ENCODE peak calls at places on chromosomes 13 and 19, in six cellular contexts. One of them, this sample, is unnamed.

GRCh38 chr13:57846600-57847173 is 215.1 kb downstream of the PCDH17 start:
- DNase-seq in K562: no peak
- DNase-seq in ascending aorta: no peak
- DNase-seq in astrocyte: no peak
- DNase-seq in fibroblast of lung: no peak
- DNase-seq in thoracic aorta: no peak
- DNase-seq in this sample: no peak

GRCh38 chr13:95121516-95121915 is 179.7 kb downstream of the ABCC4 start:
- DNase-seq in fibroblast of lung: peak; percentile 7
- DNase-seq in thoracic aorta: no peak
- DNase-seq in K562: no peak
- DNase-seq in ascending aorta: no peak
- DNase-seq in astrocyte: no peak
- DNase-seq in this sample: no peak

GRCh38 chr19:8654591-8655339 is 24.3 kb downstream of the NFILZ start:
- DNase-seq in fibroblast of lung: peak; percentile 16
- DNase-seq in K562: peak; percentile 82
- DNase-seq in thoracic aorta: no peak
- DNase-seq in astrocyte: no peak
- DNase-seq in ascending aorta: no peak
- DNase-seq in this sample: peak; percentile 58

GRCh38 chr13:50989476-50989875 is 79.9 kb downstream of the RNASEH2B start:
- DNase-seq in fibroblast of lung: peak; percentile 13
- DNase-seq in astrocyte: no peak
- DNase-seq in thoracic aorta: no peak
- DNase-seq in ascending aorta: no peak
- DNase-seq in K562: no peak
- DNase-seq in this sample: no peak

GRCh38 chr13:27043013-27043412 is 128.6 kb downstream of the USP12 start:
- DNase-seq in ascending aorta: no peak
- DNase-seq in thoracic aorta: peak; percentile 11
- DNase-seq in astrocyte: peak; percentile 97
- DNase-seq in K562: no peak
- DNase-seq in fibroblast of lung: peak; percentile 97
- DNase-seq in this sample: no peak

GRCh38 chr19:39915101-39915847 is 19.2 kb downstream of the FCGBP start:
- DNase-seq in astrocyte: no peak
- DNase-seq in fibroblast of lung: no peak
- DNase-seq in K562: peak; percentile 6
- DNase-seq in thoracic aorta: no peak
- DNase-seq in ascending aorta: no peak
- DNase-seq in this sample: no peak

GRCh38 chr13:106626473-106626872 is 58.5 kb upstream of the ARGLU1 start:
- DNase-seq in astrocyte: no peak
- DNase-seq in fibroblast of lung: no peak
- DNase-seq in ascending aorta: no peak
- DNase-seq in thoracic aorta: no peak
- DNase-seq in K562: no peak
- DNase-seq in this sample: no peak

GRCh38 chr19:11444059-11444458 is 8.6 kb downstream of the PRKCSH start:
- DNase-seq in fibroblast of lung: no peak
- DNase-seq in K562: no peak
- DNase-seq in thoracic aorta: no peak
- DNase-seq in astrocyte: no peak
- DNase-seq in ascending aorta: no peak
- DNase-seq in this sample: no peak

GRCh38 chr13:50735071-50735470 is 108.4 kb downstream of the DLEU7 start:
- DNase-seq in astrocyte: no peak
- DNase-seq in ascending aorta: no peak
- DNase-seq in thoracic aorta: no peak
- DNase-seq in fibroblast of lung: no peak
- DNase-seq in K562: no peak
- DNase-seq in this sample: no peak

GRCh38 chr13:85541476-85541875 is 257.7 kb downstream of the SLITRK6 start:
- DNase-seq in astrocyte: no peak
- DNase-seq in ascending aorta: no peak
- DNase-seq in fibroblast of lung: no peak
- DNase-seq in thoracic aorta: no peak
- DNase-seq in K562: no peak
- DNase-seq in this sample: no peak

GRCh38 chr19:38023661-38024574 is 116.9 kb downstream of the SIPA1L3 start:
- DNase-seq in K562: no peak
- DNase-seq in ascending aorta: no peak
- DNase-seq in astrocyte: no peak
- DNase-seq in thoracic aorta: no peak
- DNase-seq in fibroblast of lung: no peak
- DNase-seq in this sample: peak; percentile 12

GRCh38 chr19:58059681-58060080 is 599 bp downstream of the ZNF135 start:
- DNase-seq in thoracic aorta: no peak
- DNase-seq in astrocyte: no peak
- DNase-seq in fibroblast of lung: no peak
- DNase-seq in ascending aorta: no peak
- DNase-seq in K562: no peak
- DNase-seq in this sample: no peak

GRCh38 chr13:109628251-109628699 is 158.1 kb downstream of the IRS2 start:
- DNase-seq in K562: no peak
- DNase-seq in thoracic aorta: no peak
- DNase-seq in ascending aorta: no peak
- DNase-seq in fibroblast of lung: peak; percentile 88
- DNase-seq in astrocyte: peak; percentile 84
- DNase-seq in this sample: no peak

GRCh38 chr13:52109096-52109495 is 19.8 kb downstream of the NEK5 start:
- DNase-seq in K562: no peak
- DNase-seq in fibroblast of lung: no peak
- DNase-seq in ascending aorta: no peak
- DNase-seq in thoracic aorta: no peak
- DNase-seq in astrocyte: no peak
- DNase-seq in this sample: no peak

GRCh38 chr19:32231691-32232090 is 113.7 kb upstream of the ZNF507 start:
- DNase-seq in thoracic aorta: no peak
- DNase-seq in fibroblast of lung: no peak
- DNase-seq in ascending aorta: no peak
- DNase-seq in K562: no peak
- DNase-seq in astrocyte: no peak
- DNase-seq in this sample: no peak

GRCh38 chr13:106919093-106919492 is 351.2 kb upstream of the ARGLU1 start:
- DNase-seq in astrocyte: no peak
- DNase-seq in ascending aorta: no peak
- DNase-seq in K562: no peak
- DNase-seq in fibroblast of lung: no peak
- DNase-seq in thoracic aorta: no peak
- DNase-seq in this sample: no peak

GRCh38 chr13:26760835-26761582 is 423 bp upstream of the GPR12 start:
- DNase-seq in ascending aorta: no peak
- DNase-seq in astrocyte: no peak
- DNase-seq in K562: no peak
- DNase-seq in fibroblast of lung: peak; percentile 2
- DNase-seq in thoracic aorta: no peak
- DNase-seq in this sample: no peak

GRCh38 chr19:11659612-11660011 is 62.3 kb downstream of the ZNF627 start:
- DNase-seq in ascending aorta: no peak
- DNase-seq in astrocyte: no peak
- DNase-seq in K562: peak; percentile 47
- DNase-seq in thoracic aorta: no peak
- DNase-seq in fibroblast of lung: no peak
- DNase-seq in this sample: no peak

GRCh38 chr13:111203742-111204386 is 88.8 kb downstream of the ARHGEF7 start:
- DNase-seq in fibroblast of lung: no peak
- DNase-seq in ascending aorta: no peak
- DNase-seq in thoracic aorta: no peak
- DNase-seq in K562: no peak
- DNase-seq in astrocyte: no peak
- DNase-seq in this sample: no peak

GRCh38 chr19:50417850-50418185 is 920 bp upstream of the SPIB start:
- DNase-seq in fibroblast of lung: no peak
- DNase-seq in astrocyte: no peak
- DNase-seq in K562: no peak
- DNase-seq in thoracic aorta: no peak
- DNase-seq in ascending aorta: no peak
- DNase-seq in this sample: no peak

GRCh38 chr19:19643158-19644053 is at the start of gene GMIP:
- DNase-seq in ascending aorta: no peak
- DNase-seq in thoracic aorta: no peak
- DNase-seq in astrocyte: no peak
- DNase-seq in K562: peak; percentile 94
- DNase-seq in fibroblast of lung: peak; percentile 28
- DNase-seq in this sample: peak; percentile 94

GRCh38 chr13:41802684-41803554 is 158.0 kb downstream of the VWA8 start:
- DNase-seq in astrocyte: peak; percentile 84
- DNase-seq in K562: no peak
- DNase-seq in ascending aorta: no peak
- DNase-seq in thoracic aorta: no peak
- DNase-seq in fibroblast of lung: peak; percentile 89
- DNase-seq in this sample: no peak

GRCh38 chr13:75908137-75908536 is 272.0 kb downstream of the LMO7 start:
- DNase-seq in astrocyte: no peak
- DNase-seq in thoracic aorta: no peak
- DNase-seq in K562: no peak
- DNase-seq in ascending aorta: no peak
- DNase-seq in fibroblast of lung: peak; percentile 1
- DNase-seq in this sample: no peak

GRCh38 chr13:98976338-98976737 is 1.5 kb downstream of the DOCK9 start:
- DNase-seq in astrocyte: peak; percentile 51
- DNase-seq in thoracic aorta: no peak
- DNase-seq in K562: no peak
- DNase-seq in ascending aorta: no peak
- DNase-seq in fibroblast of lung: peak; percentile 57
- DNase-seq in this sample: no peak

GRCh38 chr19:7924241-7924640 is 1.7 kb downstream of the CTXN1 start:
- DNase-seq in astrocyte: no peak
- DNase-seq in K562: no peak
- DNase-seq in fibroblast of lung: no peak
- DNase-seq in ascending aorta: no peak
- DNase-seq in thoracic aorta: no peak
- DNase-seq in this sample: no peak

GRCh38 chr19:42468273-42468796 is 25.6 kb upstream of the CXCL17 start:
- DNase-seq in ascending aorta: no peak
- DNase-seq in astrocyte: peak; percentile 44
- DNase-seq in thoracic aorta: no peak
- DNase-seq in fibroblast of lung: peak; percentile 62
- DNase-seq in K562: no peak
- DNase-seq in this sample: no peak

GRCh38 chr19:45514376-45515051 is 7.2 kb downstream of the VASP start:
- DNase-seq in K562: peak; percentile 23
- DNase-seq in ascending aorta: no peak
- DNase-seq in thoracic aorta: no peak
- DNase-seq in fibroblast of lung: no peak
- DNase-seq in astrocyte: no peak
- DNase-seq in this sample: peak; percentile 30

DNA sequence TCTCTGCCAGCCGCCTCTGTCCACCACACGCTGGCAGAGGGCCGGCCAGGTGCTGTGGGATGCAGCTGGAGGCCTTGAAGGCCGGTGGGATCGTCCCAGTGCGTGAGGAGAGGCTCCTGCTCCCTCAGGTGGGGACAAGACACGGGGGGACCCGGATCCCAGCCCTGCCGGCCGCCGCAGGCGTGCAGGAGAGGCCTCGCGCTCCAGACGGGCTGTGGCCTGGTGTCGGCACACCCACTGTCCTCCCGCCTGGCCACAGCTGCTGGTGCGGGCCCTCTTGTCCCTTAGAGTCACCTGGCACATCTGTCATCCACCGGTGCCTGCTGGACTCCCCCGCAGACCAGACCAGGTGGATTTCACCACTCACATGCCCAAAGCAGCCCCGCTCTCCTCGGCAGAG is 18.1 kb upstream of the GNA15 start:
- DNase-seq in K562: no peak
- DNase-seq in astrocyte: no peak
- DNase-seq in fibroblast of lung: no peak
- DNase-seq in ascending aorta: no peak
- DNase-seq in thoracic aorta: no peak
- DNase-seq in this sample: no peak
- H3K4me3 ChIP-seq in K562: no peak overlapping the region
- H3K4me3 ChIP-seq in astrocyte: no peak overlapping the region
- H3K4me3 ChIP-seq in fibroblast of lung: no peak overlapping the region
- H3K4me3 ChIP-seq in ascending aorta: no peak overlapping the region
- H3K4me3 ChIP-seq in thoracic aorta: no peak overlapping the region
- H3K4me3 ChIP-seq in this sample: no peak overlapping the region

GRCh38 chr19:959935-960502 is 24.1 kb upstream of the WDR18 start:
- DNase-seq in ascending aorta: no peak
- DNase-seq in astrocyte: no peak
- DNase-seq in K562: no peak
- DNase-seq in fibroblast of lung: no peak
- DNase-seq in thoracic aorta: no peak
- DNase-seq in this sample: no peak

GRCh38 chr19:961866-962620 is 22.1 kb upstream of the WDR18 start:
- DNase-seq in astrocyte: no peak
- DNase-seq in thoracic aorta: no peak
- DNase-seq in K562: peak; percentile 87
- DNase-seq in fibroblast of lung: peak; percentile 36
- DNase-seq in ascending aorta: no peak
- DNase-seq in this sample: no peak

GRCh38 chr19:956747-957451 is 27.2 kb upstream of the WDR18 start:
- DNase-seq in fibroblast of lung: peak; percentile 65
- DNase-seq in thoracic aorta: no peak
- DNase-seq in astrocyte: peak; percentile 52
- DNase-seq in ascending aorta: no peak
- DNase-seq in K562: no peak
- DNase-seq in this sample: no peak

GRCh38 chr19:960601-960938 is 23.6 kb upstream of the WDR18 start:
- DNase-seq in astrocyte: no peak
- DNase-seq in ascending aorta: no peak
- DNase-seq in K562: no peak
- DNase-seq in thoracic aorta: no peak
- DNase-seq in fibroblast of lung: no peak
- DNase-seq in this sample: no peak

GRCh38 chr19:958967-959685 is 25.0 kb upstream of the WDR18 start:
- DNase-seq in ascending aorta: no peak
- DNase-seq in thoracic aorta: no peak
- DNase-seq in K562: peak; percentile 63
- DNase-seq in fibroblast of lung: peak; percentile 70
- DNase-seq in astrocyte: peak; percentile 57
- DNase-seq in this sample: no peak
- H3K4me1 ChIP-seq in ascending aorta: no peaks in the 10 kb centered on the region
- H3K4me1 ChIP-seq in thoracic aorta: no peaks in the 10 kb centered on the region
- H3K4me1 ChIP-seq in K562: peaks cover 96% of the 10 kb centered on the region
- H3K4me1 ChIP-seq in fibroblast of lung: peaks cover 5% of the 10 kb centered on the region
- H3K4me1 ChIP-seq in astrocyte: peaks cover 9% of the 10 kb centered on the region
- H3K4me1 ChIP-seq in this sample: no peaks in the 10 kb centered on the region

DNA sequence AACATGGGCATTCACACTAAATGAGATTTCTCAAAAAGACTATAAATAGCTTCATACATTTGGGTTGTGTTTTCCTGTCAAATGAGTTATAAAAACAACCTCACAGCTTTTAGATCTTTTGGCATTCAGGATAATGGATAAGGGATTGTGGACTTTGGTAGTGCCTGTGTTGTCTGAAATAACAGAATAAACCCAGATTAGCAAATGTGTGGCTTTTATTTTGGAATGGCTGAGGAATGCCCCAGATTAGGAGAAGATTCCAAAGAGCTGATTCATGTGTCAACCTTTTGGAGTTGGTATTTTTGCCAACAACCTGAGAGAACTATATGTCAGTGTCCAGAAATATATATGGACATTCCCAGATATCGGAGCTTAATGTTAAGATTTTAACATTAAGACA is 164.7 kb downstream of the MTUS2 start:
- DNase-seq in astrocyte: no peak
- DNase-seq in ascending aorta: no peak
- DNase-seq in fibroblast of lung: no peak
- DNase-seq in K562: no peak
- DNase-seq in thoracic aorta: no peak
- DNase-seq in this sample: no peak
- H3K4me3 ChIP-seq in astrocyte: no peak overlapping the region
- H3K4me3 ChIP-seq in ascending aorta: no peak overlapping the region
- H3K4me3 ChIP-seq in fibroblast of lung: no peak overlapping the region
- H3K4me3 ChIP-seq in K562: no peak overlapping the region
- H3K4me3 ChIP-seq in thoracic aorta: peak overlapping the region; percentile 63
- H3K4me3 ChIP-seq in this sample: no peak overlapping the region

GRCh38 chr19:18317998-18318800 is 4.7 kb downstream of the LSM4 start:
- DNase-seq in fibroblast of lung: no peak
- DNase-seq in thoracic aorta: no peak
- DNase-seq in astrocyte: no peak
- DNase-seq in ascending aorta: no peak
- DNase-seq in K562: peak; percentile 45
- DNase-seq in this sample: peak; percentile 61
- H3K4me1 ChIP-seq in fibroblast of lung: peaks cover 12% of the 10 kb centered on the region
- H3K4me1 ChIP-seq in thoracic aorta: peaks cover 16% of the 10 kb centered on the region
- H3K4me1 ChIP-seq in astrocyte: peaks cover 18% of the 10 kb centered on the region
- H3K4me1 ChIP-seq in ascending aorta: peaks cover 19% of the 10 kb centered on the region
- H3K4me1 ChIP-seq in K562: peaks cover 45% of the 10 kb centered on the region
- H3K4me1 ChIP-seq in this sample: peaks cover 51% of the 10 kb centered on the region

This sample was measured in CD8-positive, alpha-beta memory T cell.